ENCODE peak calls at places on chromosomes 2 and 18, in four cellular contexts. T is dorsolateral prefrontal cortex; S is activated T-helper 1 cell treated with anti-CD3 and anti-CD28 coated beads, Interleukin-2, amount 50 U/mL, for 16 hours; M is Right ventricle myocardium superior. U is an unnamed sample.

GRCh38 chr2:10001551-10001950 is 41.8 kb upstream of the KLF11 start:
- DNase-seq in M (no peak), T (no peak), S (no peak), U (no peak)

GRCh38 chr18:600107-600506 is 3.3 kb downstream of the CLUL1 start:
- DNase-seq in S (no peak), T (no peak), M (no peak), U (no peak)

GRCh38 chr2:65277118-65277517 is 49.5 kb downstream of the ACTR2 start:
- DNase-seq in T (no peak), M (no peak), S (no peak), U (no peak)

GRCh38 chr2:188884051-188884450 is 90.1 kb upstream of the COL3A1 start:
- DNase-seq in T (no peak), M (no peak), S (no peak), U (peak; percentile 17)

GRCh38 chr2:234240917-234241316 is 190.4 kb downstream of the SPP2 start:
- DNase-seq in S (no peak), T (no peak), M (no peak), U (peak; percentile 73)

GRCh38 chr18:28176933-28177827 is at the start of gene CDH2:
- DNase-seq in T (peak; percentile 76), S (no peak), M (peak; percentile 79), U (peak; percentile 81)

GRCh38 chr18:10406172-10406663 is 48.2 kb upstream of the APCDD1 start:
- DNase-seq in M (no peak), T (no peak), S (no peak), U (no peak)

GRCh38 chr2:142300517-142300916 is 169.7 kb upstream of the LRP1B start:
- DNase-seq in M (no peak), T (no peak), S (no peak), U (no peak)

GRCh38 chr2:207676827-207677354 is 34.5 kb upstream of the CCNYL1 start:
- DNase-seq in S (no peak), M (no peak), T (no peak), U (peak; percentile 55)

GRCh38 chr18:74283646-74284045 is 8.1 kb downstream of the CYB5A start:
- DNase-seq in T (no peak), S (no peak), M (no peak), U (no peak)

GRCh38 chr2:33491685-33492084 is 15.2 kb downstream of the RASGRP3 start:
- DNase-seq in S (no peak), M (no peak), T (no peak), U (no peak)

GRCh38 chr2:100887713-100888112 is 67.8 kb downstream of the NPAS2 start:
- DNase-seq in T (no peak), S (no peak), M (no peak), U (no peak)

U was measured in AG08395.